ENCODE peak calls at places on chromosome 20, in six cellular contexts. One of them, this sample, is unnamed.

GRCh38 chr20:58433759-58434158 is 44.7 kb downstream of the VAPB start:
- DNase-seq in A549: no peak
- DNase-seq in HFF-Myc: peak; percentile 16
- DNase-seq in fibroblast of the aortic adventitia: peak; percentile 74
- DNase-seq in cardiac muscle cell: peak; percentile 83
- DNase-seq in fibroblast of lung: peak; percentile 78
- DNase-seq in this sample: no peak

GRCh38 chr20:46211331-46211722 is 93.2 kb downstream of the CD40 start:
- DNase-seq in fibroblast of the aortic adventitia: no peak
- DNase-seq in fibroblast of lung: no peak
- DNase-seq in HFF-Myc: no peak
- DNase-seq in A549: no peak
- DNase-seq in cardiac muscle cell: no peak
- DNase-seq in this sample: no peak

GRCh38 chr20:19212524-19213502 is at the start of gene SLC24A3:
- DNase-seq in fibroblast of lung: peak; percentile 31
- DNase-seq in fibroblast of the aortic adventitia: no peak
- DNase-seq in cardiac muscle cell: peak; percentile 35
- DNase-seq in HFF-Myc: no peak
- DNase-seq in A549: peak; percentile 33
- DNase-seq in this sample: no peak

GRCh38 chr20:32027653-32028052 is 17.4 kb downstream of the CCM2L start:
- DNase-seq in A549: no peak
- DNase-seq in cardiac muscle cell: no peak
- DNase-seq in fibroblast of lung: no peak
- DNase-seq in fibroblast of the aortic adventitia: no peak
- DNase-seq in HFF-Myc: no peak
- DNase-seq in this sample: no peak

GRCh38 chr20:3051385-3052019 is 5.7 kb downstream of the MRPS26 start:
- DNase-seq in HFF-Myc: no peak
- DNase-seq in A549: no peak
- DNase-seq in cardiac muscle cell: no peak
- DNase-seq in fibroblast of lung: no peak
- DNase-seq in fibroblast of the aortic adventitia: no peak
- DNase-seq in this sample: no peak

GRCh38 chr20:10466325-10466724 is 31.2 kb downstream of the SLX4IP start:
- DNase-seq in fibroblast of lung: peak; percentile 20
- DNase-seq in cardiac muscle cell: peak; percentile 58
- DNase-seq in A549: no peak
- DNase-seq in HFF-Myc: no peak
- DNase-seq in fibroblast of the aortic adventitia: peak; percentile 76
- DNase-seq in this sample: no peak

GRCh38 chr20:44027686-44028340 is 113.2 kb downstream of the TOX2 start:
- DNase-seq in fibroblast of the aortic adventitia: no peak
- DNase-seq in cardiac muscle cell: no peak
- DNase-seq in HFF-Myc: no peak
- DNase-seq in A549: no peak
- DNase-seq in fibroblast of lung: no peak
- DNase-seq in this sample: no peak

GRCh38 chr20:42714298-42715141 is 475.2 kb downstream of the PTPRT start:
- DNase-seq in HFF-Myc: no peak
- DNase-seq in fibroblast of the aortic adventitia: no peak
- DNase-seq in cardiac muscle cell: no peak
- DNase-seq in fibroblast of lung: no peak
- DNase-seq in A549: no peak
- DNase-seq in this sample: no peak

GRCh38 chr20:47713941-47714450 is 71.3 kb downstream of the SULF2 start:
- DNase-seq in cardiac muscle cell: no peak
- DNase-seq in HFF-Myc: no peak
- DNase-seq in fibroblast of the aortic adventitia: peak; percentile 17
- DNase-seq in A549: no peak
- DNase-seq in fibroblast of lung: peak; percentile 47
- DNase-seq in this sample: no peak

GRCh38 chr20:59817406-59817805 is 116.0 kb downstream of the SYCP2 start:
- DNase-seq in A549: no peak
- DNase-seq in cardiac muscle cell: no peak
- DNase-seq in HFF-Myc: no peak
- DNase-seq in fibroblast of the aortic adventitia: no peak
- DNase-seq in fibroblast of lung: no peak
- DNase-seq in this sample: no peak

GRCh38 chr20:3115190-3116107 is 30.9 kb upstream of the AVP start:
- DNase-seq in fibroblast of lung: peak; percentile 57
- DNase-seq in cardiac muscle cell: peak; percentile 69
- DNase-seq in fibroblast of the aortic adventitia: peak; percentile 65
- DNase-seq in A549: peak; percentile 97
- DNase-seq in HFF-Myc: no peak
- DNase-seq in this sample: no peak

GRCh38 chr20:54088430-54088829 is 18.0 kb upstream of the BCAS1 start:
- DNase-seq in A549: no peak
- DNase-seq in fibroblast of the aortic adventitia: no peak
- DNase-seq in HFF-Myc: no peak
- DNase-seq in fibroblast of lung: no peak
- DNase-seq in cardiac muscle cell: no peak
- DNase-seq in this sample: no peak

GRCh38 chr20:58048096-58048702 is 180.3 kb downstream of the ANKRD60 start:
- DNase-seq in A549: peak; percentile 45
- DNase-seq in HFF-Myc: peak; percentile 62
- DNase-seq in fibroblast of the aortic adventitia: peak; percentile 44
- DNase-seq in cardiac muscle cell: peak; percentile 60
- DNase-seq in fibroblast of lung: peak; percentile 11
- DNase-seq in this sample: no peak

GRCh38 chr20:36744764-36745191 is 1.1 kb downstream of the NDRG3 start:
- DNase-seq in fibroblast of lung: no peak
- DNase-seq in cardiac muscle cell: peak; percentile 43
- DNase-seq in HFF-Myc: no peak
- DNase-seq in fibroblast of the aortic adventitia: peak; percentile 61
- DNase-seq in A549: no peak
- DNase-seq in this sample: no peak

GRCh38 chr20:54174452-54175175 is 828 bp upstream of the CYP24A1 start:
- DNase-seq in fibroblast of the aortic adventitia: no peak
- DNase-seq in cardiac muscle cell: peak; percentile 21
- DNase-seq in fibroblast of lung: peak; percentile 9
- DNase-seq in A549: peak; percentile 46
- DNase-seq in HFF-Myc: no peak
- DNase-seq in this sample: no peak

GRCh38 chr20:33393609-33394008 is 7.7 kb downstream of the CDK5RAP1 start:
- DNase-seq in fibroblast of the aortic adventitia: no peak
- DNase-seq in A549: no peak
- DNase-seq in HFF-Myc: no peak
- DNase-seq in fibroblast of lung: no peak
- DNase-seq in cardiac muscle cell: no peak
- DNase-seq in this sample: no peak

GRCh38 chr20:47878601-47879004 is 93.3 kb upstream of the SULF2 start:
- DNase-seq in A549: no peak
- DNase-seq in cardiac muscle cell: peak; percentile 43
- DNase-seq in fibroblast of the aortic adventitia: no peak
- DNase-seq in fibroblast of lung: no peak
- DNase-seq in HFF-Myc: no peak
- DNase-seq in this sample: no peak

GRCh38 chr20:45174434-45175364 is at the start of gene PI3:
- DNase-seq in A549: no peak
- DNase-seq in fibroblast of the aortic adventitia: peak; percentile 32
- DNase-seq in HFF-Myc: no peak
- DNase-seq in fibroblast of lung: no peak
- DNase-seq in cardiac muscle cell: peak; percentile 85
- DNase-seq in this sample: no peak

GRCh38 chr20:37529214-37529967 is 1.7 kb upstream of the BLCAP start:
- DNase-seq in HFF-Myc: no peak
- DNase-seq in A549: no peak
- DNase-seq in fibroblast of lung: no peak
- DNase-seq in fibroblast of the aortic adventitia: no peak
- DNase-seq in cardiac muscle cell: no peak
- DNase-seq in this sample: no peak

GRCh38 chr20:17856024-17856564 is 112.5 kb downstream of the SNX5 start:
- DNase-seq in cardiac muscle cell: no peak
- DNase-seq in HFF-Myc: no peak
- DNase-seq in A549: no peak
- DNase-seq in fibroblast of lung: peak; percentile 44
- DNase-seq in fibroblast of the aortic adventitia: no peak
- DNase-seq in this sample: peak; percentile 87

GRCh38 chr20:33883164-33883563 is 72.0 kb downstream of the CHMP4B start:
- DNase-seq in fibroblast of lung: no peak
- DNase-seq in fibroblast of the aortic adventitia: no peak
- DNase-seq in cardiac muscle cell: no peak
- DNase-seq in HFF-Myc: no peak
- DNase-seq in A549: no peak
- DNase-seq in this sample: peak; percentile 90

GRCh38 chr20:40675599-40676221 is 13.3 kb downstream of the MAFB start:
- DNase-seq in cardiac muscle cell: no peak
- DNase-seq in fibroblast of the aortic adventitia: no peak
- DNase-seq in HFF-Myc: no peak
- DNase-seq in A549: no peak
- DNase-seq in fibroblast of lung: no peak
- DNase-seq in this sample: no peak

GRCh38 chr20:62822788-62823651 is 6.2 kb downstream of the COL9A3 start:
- DNase-seq in A549: peak; percentile 92
- DNase-seq in cardiac muscle cell: no peak
- DNase-seq in fibroblast of the aortic adventitia: no peak
- DNase-seq in fibroblast of lung: no peak
- DNase-seq in HFF-Myc: no peak
- DNase-seq in this sample: no peak
- TF ChIP-seq CTCF in A549: peak; percentile 62
- TF ChIP-seq CTCF in cardiac muscle cell: peak; percentile 22
- TF ChIP-seq CTCF in fibroblast of the aortic adventitia: peak; percentile 7
- TF ChIP-seq CTCF in fibroblast of lung: no peak
- TF ChIP-seq CTCF in HFF-Myc: peak; percentile 36
- TF ChIP-seq CTCF in this sample: peak; percentile 75

GRCh38 chr20:271069-271468 is 13.5 kb downstream of the DEFB132 start:
- DNase-seq in HFF-Myc: no peak
- DNase-seq in A549: no peak
- DNase-seq in cardiac muscle cell: no peak
- DNase-seq in fibroblast of lung: no peak
- DNase-seq in fibroblast of the aortic adventitia: no peak
- DNase-seq in this sample: no peak

GRCh38 chr20:270517-270916 is 13.0 kb downstream of the DEFB132 start:
- DNase-seq in HFF-Myc: no peak
- DNase-seq in cardiac muscle cell: no peak
- DNase-seq in fibroblast of the aortic adventitia: no peak
- DNase-seq in fibroblast of lung: no peak
- DNase-seq in A549: no peak
- DNase-seq in this sample: no peak

GRCh38 chr20:266604-267562 is 9.4 kb downstream of the DEFB132 start:
- DNase-seq in A549: peak; percentile 91
- DNase-seq in fibroblast of the aortic adventitia: peak; percentile 65
- DNase-seq in cardiac muscle cell: peak; percentile 84
- DNase-seq in fibroblast of lung: peak; percentile 73
- DNase-seq in HFF-Myc: peak; percentile 61
- DNase-seq in this sample: peak; percentile 47

GRCh38 chr20:263701-264100 is 6.2 kb downstream of the DEFB132 start:
- DNase-seq in fibroblast of the aortic adventitia: no peak
- DNase-seq in cardiac muscle cell: no peak
- DNase-seq in HFF-Myc: no peak
- DNase-seq in fibroblast of lung: no peak
- DNase-seq in A549: no peak
- DNase-seq in this sample: no peak

DNA sequence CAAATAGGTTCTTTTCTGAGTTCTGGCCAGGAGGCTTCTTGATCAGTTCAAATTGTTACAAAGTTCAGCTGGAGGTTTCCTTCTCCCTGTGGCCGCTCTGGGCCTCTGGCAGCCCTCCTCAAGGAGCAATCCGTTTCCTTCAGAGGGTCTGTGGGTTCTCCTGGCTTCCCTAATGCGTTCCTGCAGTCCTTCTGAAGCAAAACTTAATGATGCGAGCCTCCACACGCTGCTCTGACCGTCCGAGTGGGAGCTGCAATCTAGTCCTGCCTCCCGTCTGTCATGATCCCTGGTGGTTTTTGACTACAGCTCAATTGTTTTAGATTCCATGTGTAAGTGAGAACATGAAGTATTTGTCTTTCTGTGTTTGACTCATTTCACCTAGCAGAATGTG is 8.7 kb downstream of the DEFB132 start:
- DNase-seq in A549: no peak
- DNase-seq in HFF-Myc: no peak
- DNase-seq in fibroblast of lung: no peak
- DNase-seq in fibroblast of the aortic adventitia: no peak
- DNase-seq in cardiac muscle cell: no peak
- DNase-seq in this sample: no peak
- H3K4me3 ChIP-seq in A549: peak overlapping the region; percentile 41
- H3K4me3 ChIP-seq in HFF-Myc: no peak overlapping the region
- H3K4me3 ChIP-seq in fibroblast of lung: no peak overlapping the region
- H3K4me3 ChIP-seq in fibroblast of the aortic adventitia: no peak overlapping the region
- H3K4me3 ChIP-seq in cardiac muscle cell: no peak overlapping the region
- H3K4me3 ChIP-seq in this sample: no peak overlapping the region

DNA sequence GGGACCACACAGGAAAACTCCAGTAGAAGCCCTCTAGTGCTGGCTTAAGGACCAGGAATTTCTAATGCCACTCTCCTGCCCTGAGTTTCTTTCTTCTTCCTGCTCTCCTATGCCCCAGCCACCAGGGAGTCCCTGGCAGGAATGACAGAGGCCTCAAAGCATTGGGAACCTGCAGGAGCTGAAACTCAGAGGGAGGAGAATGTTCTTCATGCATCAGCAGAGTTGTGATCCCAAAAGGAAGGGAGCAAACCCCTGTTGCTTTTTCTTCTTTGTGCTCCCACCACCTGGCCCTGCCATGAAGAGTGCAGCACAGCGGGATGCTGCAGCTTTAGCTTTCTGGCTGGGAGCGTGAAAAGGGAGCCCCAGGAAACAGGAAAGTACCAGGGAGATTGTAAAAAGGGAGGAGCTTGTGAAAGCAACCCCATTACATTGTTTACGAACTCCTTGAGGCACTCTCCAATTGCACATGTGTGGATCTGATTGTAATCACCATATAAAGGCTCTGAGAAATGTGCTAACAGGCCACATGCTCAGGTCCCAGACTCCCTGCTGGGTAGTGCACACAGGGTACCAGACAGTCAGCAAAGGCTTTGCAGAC is 34.7 kb upstream of the FKBP1A start:
- DNase-seq in A549: no peak
- DNase-seq in fibroblast of the aortic adventitia: no peak
- DNase-seq in cardiac muscle cell: peak; percentile 24
- DNase-seq in fibroblast of lung: peak; percentile 58
- DNase-seq in HFF-Myc: no peak
- DNase-seq in this sample: no peak
- TF ChIP-seq CTCF in A549: no peak
- TF ChIP-seq CTCF in fibroblast of the aortic adventitia: no peak
- TF ChIP-seq CTCF in cardiac muscle cell: no peak
- TF ChIP-seq CTCF in fibroblast of lung: no peak
- TF ChIP-seq CTCF in HFF-Myc: no peak
- TF ChIP-seq CTCF in this sample: no peak

DNA sequence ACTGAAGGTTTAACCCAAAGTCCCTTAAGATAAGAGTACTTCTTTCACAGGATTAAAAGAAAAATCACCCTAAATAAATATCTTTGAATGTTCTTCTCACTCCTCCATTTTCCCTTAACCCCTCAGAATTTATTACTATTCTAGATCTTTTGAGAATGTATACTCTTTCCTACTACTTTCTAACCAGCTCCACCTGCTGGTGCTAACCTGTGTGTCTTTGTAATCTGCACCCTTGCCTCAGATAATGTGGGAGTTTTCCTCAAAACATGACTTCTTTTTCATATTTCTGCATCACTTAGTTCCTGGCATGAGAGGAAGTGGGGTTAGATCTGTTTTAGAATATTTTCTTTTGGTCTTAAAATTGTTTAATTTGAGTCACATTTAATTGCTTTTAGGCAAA is 394.2 kb downstream of the BMP2 start:
- DNase-seq in fibroblast of the aortic adventitia: peak; percentile 36
- DNase-seq in HFF-Myc: no peak
- DNase-seq in cardiac muscle cell: peak; percentile 34
- DNase-seq in fibroblast of lung: peak; percentile 24
- DNase-seq in A549: no peak
- DNase-seq in this sample: no peak
- H3K4me3 ChIP-seq in fibroblast of the aortic adventitia: no peak overlapping the region
- H3K4me3 ChIP-seq in HFF-Myc: no peak overlapping the region
- H3K4me3 ChIP-seq in cardiac muscle cell: no peak overlapping the region
- H3K4me3 ChIP-seq in fibroblast of lung: no peak overlapping the region
- H3K4me3 ChIP-seq in A549: no peak overlapping the region
- H3K4me3 ChIP-seq in this sample: no peak overlapping the region

GRCh38 chr20:61980647-61981583 is 84.8 kb downstream of the TAF4 start:
- DNase-seq in cardiac muscle cell: peak; percentile 15
- DNase-seq in fibroblast of the aortic adventitia: peak; percentile 9
- DNase-seq in A549: peak; percentile 49
- DNase-seq in fibroblast of lung: peak; percentile 8
- DNase-seq in HFF-Myc: peak; percentile 6
- DNase-seq in this sample: no peak
- TF ChIP-seq CTCF in cardiac muscle cell: peak; percentile 30
- TF ChIP-seq CTCF in fibroblast of the aortic adventitia: peak; percentile 33
- TF ChIP-seq CTCF in A549: peak; percentile 50
- TF ChIP-seq CTCF in fibroblast of lung: peak; percentile 7
- TF ChIP-seq CTCF in HFF-Myc: peak; percentile 48
- TF ChIP-seq CTCF in this sample: peak; percentile 86

This sample was measured in GM12864.